ENCODE peak calls at places on chromosomes 2 and 18, in six cellular contexts. One of them, this sample, is unnamed.

GRCh38 chr18:25298853-25299274 is 53.1 kb downstream of the ZNF521 start:
- DNase-seq in heart left ventricle: peak
- DNase-seq in thoracic aorta: no peak
- DNase-seq in astrocyte: peak
- DNase-seq in breast epithelium: peak
- DNase-seq in cardiac fibroblast: peak
- DNase-seq in this sample: peak

GRCh38 chr2:45121236-45121927 is 112.1 kb upstream of the SIX2 start:
- DNase-seq in heart left ventricle: no peak
- DNase-seq in thoracic aorta: no peak
- DNase-seq in astrocyte: no peak
- DNase-seq in breast epithelium: no peak
- DNase-seq in cardiac fibroblast: no peak
- DNase-seq in this sample: no peak

GRCh38 chr2:98086491-98087446 is at the start of gene VWA3B:
- DNase-seq in heart left ventricle: peak
- DNase-seq in thoracic aorta: no peak
- DNase-seq in astrocyte: peak
- DNase-seq in breast epithelium: peak
- DNase-seq in cardiac fibroblast: peak
- DNase-seq in this sample: peak

GRCh38 chr2:113965644-113966043 is 75.8 kb downstream of the ACTR3 start:
- DNase-seq in heart left ventricle: no peak
- DNase-seq in thoracic aorta: no peak
- DNase-seq in astrocyte: peak
- DNase-seq in breast epithelium: no peak
- DNase-seq in cardiac fibroblast: peak
- DNase-seq in this sample: no peak

GRCh38 chr2:167114018-167114417 is 225.7 kb downstream of the XIRP2 start:
- DNase-seq in heart left ventricle: no peak
- DNase-seq in thoracic aorta: no peak
- DNase-seq in astrocyte: peak
- DNase-seq in breast epithelium: no peak
- DNase-seq in cardiac fibroblast: peak
- DNase-seq in this sample: no peak

GRCh38 chr2:1806254-1806653 is 61.9 kb upstream of the PXDN start:
- DNase-seq in heart left ventricle: no peak
- DNase-seq in thoracic aorta: no peak
- DNase-seq in astrocyte: no peak
- DNase-seq in breast epithelium: no peak
- DNase-seq in cardiac fibroblast: no peak
- DNase-seq in this sample: no peak

GRCh38 chr2:213080969-213081617 is 70.3 kb downstream of the IKZF2 start:
- DNase-seq in heart left ventricle: no peak
- DNase-seq in thoracic aorta: no peak
- DNase-seq in astrocyte: no peak
- DNase-seq in breast epithelium: no peak
- DNase-seq in cardiac fibroblast: no peak
- DNase-seq in this sample: no peak

GRCh38 chr2:100941646-100942240 is 60.3 kb upstream of the RPL31 start:
- DNase-seq in heart left ventricle: no peak
- DNase-seq in thoracic aorta: no peak
- DNase-seq in astrocyte: peak
- DNase-seq in breast epithelium: no peak
- DNase-seq in cardiac fibroblast: peak
- DNase-seq in this sample: no peak

GRCh38 chr2:228658998-228659397 is 477.5 kb upstream of the SPHKAP start:
- DNase-seq in heart left ventricle: no peak
- DNase-seq in thoracic aorta: no peak
- DNase-seq in astrocyte: peak
- DNase-seq in breast epithelium: no peak
- DNase-seq in cardiac fibroblast: peak
- DNase-seq in this sample: no peak

GRCh38 chr2:230903251-230904150 is 21.5 kb downstream of the GPR55 start:
- DNase-seq in heart left ventricle: no peak
- DNase-seq in thoracic aorta: no peak
- DNase-seq in astrocyte: no peak
- DNase-seq in breast epithelium: no peak
- DNase-seq in cardiac fibroblast: no peak
- DNase-seq in this sample: no peak

GRCh38 chr2:120517790-120518469 is 172.0 kb downstream of the INHBB start:
- DNase-seq in heart left ventricle: no peak
- DNase-seq in thoracic aorta: no peak
- DNase-seq in astrocyte: no peak
- DNase-seq in breast epithelium: no peak
- DNase-seq in cardiac fibroblast: no peak
- DNase-seq in this sample: no peak

GRCh38 chr2:189440947-189441708 is at the start of gene WDR75:
- DNase-seq in heart left ventricle: peak
- DNase-seq in thoracic aorta: peak
- DNase-seq in astrocyte: peak
- DNase-seq in breast epithelium: peak
- DNase-seq in cardiac fibroblast: peak
- DNase-seq in this sample: peak

GRCh38 chr2:25341753-25342371 is at the start of gene DNMT3A:
- DNase-seq in heart left ventricle: peak
- DNase-seq in thoracic aorta: no peak
- DNase-seq in astrocyte: peak
- DNase-seq in breast epithelium: peak
- DNase-seq in cardiac fibroblast: peak
- DNase-seq in this sample: peak

GRCh38 chr2:236169151-236169721 is 1.1 kb upstream of the GBX2 start:
- DNase-seq in heart left ventricle: no peak
- DNase-seq in thoracic aorta: no peak
- DNase-seq in astrocyte: no peak
- DNase-seq in breast epithelium: no peak
- DNase-seq in cardiac fibroblast: no peak
- DNase-seq in this sample: no peak
- H3K4me3 ChIP-seq in heart left ventricle: no peak
- H3K4me3 ChIP-seq in thoracic aorta: no peak
- H3K4me3 ChIP-seq in astrocyte: peak
- H3K4me3 ChIP-seq in breast epithelium: no peak
- H3K4me3 ChIP-seq in cardiac fibroblast: no peak
- H3K4me3 ChIP-seq in this sample: no peak

DNA sequence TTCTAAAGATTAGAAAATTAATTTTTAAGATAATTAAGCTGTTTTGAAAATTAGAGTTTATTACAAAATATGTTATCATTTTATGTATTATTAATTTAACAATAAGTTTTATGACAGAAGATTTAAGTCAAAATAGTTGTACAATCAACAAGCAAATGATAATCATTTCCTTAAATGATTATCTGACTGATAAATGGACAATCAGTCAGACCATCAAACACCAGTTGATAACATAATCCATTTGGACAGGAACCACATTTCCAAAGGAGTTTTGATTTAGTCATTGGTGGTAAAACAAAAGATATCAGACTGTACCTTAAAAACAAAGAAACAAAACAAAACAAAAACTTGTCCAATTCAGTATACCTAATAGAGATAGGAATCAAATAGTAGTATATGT is 1.9 kb downstream of the TFPI start:
- DNase-seq in heart left ventricle: no peak
- DNase-seq in thoracic aorta: no peak
- DNase-seq in astrocyte: no peak
- DNase-seq in breast epithelium: no peak
- DNase-seq in cardiac fibroblast: no peak
- DNase-seq in this sample: no peak
- H3K4me3 ChIP-seq in heart left ventricle: peak
- H3K4me3 ChIP-seq in thoracic aorta: peak
- H3K4me3 ChIP-seq in astrocyte: peak
- H3K4me3 ChIP-seq in breast epithelium: peak
- H3K4me3 ChIP-seq in cardiac fibroblast: peak
- H3K4me3 ChIP-seq in this sample: peak

GRCh38 chr2:9247177-9247576 is 40.6 kb downstream of the ASAP2 start:
- DNase-seq in heart left ventricle: no peak
- DNase-seq in thoracic aorta: no peak
- DNase-seq in astrocyte: no peak
- DNase-seq in breast epithelium: no peak
- DNase-seq in cardiac fibroblast: no peak
- DNase-seq in this sample: no peak
- H3K4me3 ChIP-seq in heart left ventricle: no peak
- H3K4me3 ChIP-seq in thoracic aorta: no peak
- H3K4me3 ChIP-seq in astrocyte: no peak
- H3K4me3 ChIP-seq in breast epithelium: no peak
- H3K4me3 ChIP-seq in cardiac fibroblast: no peak
- H3K4me3 ChIP-seq in this sample: no peak

GRCh38 chr2:196967126-196967525 is 40.6 kb upstream of the PGAP1 start:
- DNase-seq in heart left ventricle: peak
- DNase-seq in thoracic aorta: no peak
- DNase-seq in astrocyte: peak
- DNase-seq in breast epithelium: no peak
- DNase-seq in cardiac fibroblast: peak
- DNase-seq in this sample: no peak
- H3K4me3 ChIP-seq in heart left ventricle: peak
- H3K4me3 ChIP-seq in thoracic aorta: no peak
- H3K4me3 ChIP-seq in astrocyte: no peak
- H3K4me3 ChIP-seq in breast epithelium: peak
- H3K4me3 ChIP-seq in cardiac fibroblast: no peak
- H3K4me3 ChIP-seq in this sample: peak

GRCh38 chr18:7957297-7957696 is 390.2 kb downstream of the PTPRM start:
- DNase-seq in heart left ventricle: no peak
- DNase-seq in thoracic aorta: no peak
- DNase-seq in astrocyte: no peak
- DNase-seq in breast epithelium: no peak
- DNase-seq in cardiac fibroblast: no peak
- DNase-seq in this sample: no peak

GRCh38 chr18:7955175-7955574 is 388.1 kb downstream of the PTPRM start:
- DNase-seq in heart left ventricle: no peak
- DNase-seq in thoracic aorta: no peak
- DNase-seq in astrocyte: no peak
- DNase-seq in breast epithelium: no peak
- DNase-seq in cardiac fibroblast: no peak
- DNase-seq in this sample: no peak

GRCh38 chr18:7958897-7959146 is 391.7 kb downstream of the PTPRM start:
- DNase-seq in heart left ventricle: no peak
- DNase-seq in thoracic aorta: no peak
- DNase-seq in astrocyte: no peak
- DNase-seq in breast epithelium: no peak
- DNase-seq in cardiac fibroblast: no peak
- DNase-seq in this sample: no peak

GRCh38 chr18:7954229-7954628 is 387.1 kb downstream of the PTPRM start:
- DNase-seq in heart left ventricle: no peak
- DNase-seq in thoracic aorta: no peak
- DNase-seq in astrocyte: peak
- DNase-seq in breast epithelium: no peak
- DNase-seq in cardiac fibroblast: peak
- DNase-seq in this sample: no peak

GRCh38 chr18:7958081-7958896 is 391.2 kb downstream of the PTPRM start:
- DNase-seq in heart left ventricle: no peak
- DNase-seq in thoracic aorta: no peak
- DNase-seq in astrocyte: peak
- DNase-seq in breast epithelium: no peak
- DNase-seq in cardiac fibroblast: no peak
- DNase-seq in this sample: no peak
- H3K4me3 ChIP-seq in heart left ventricle: no peak
- H3K4me3 ChIP-seq in thoracic aorta: peak
- H3K4me3 ChIP-seq in astrocyte: peak
- H3K4me3 ChIP-seq in breast epithelium: no peak
- H3K4me3 ChIP-seq in cardiac fibroblast: no peak
- H3K4me3 ChIP-seq in this sample: no peak

GRCh38 chr2:218870984-218871344 is 9.7 kb upstream of the WNT10A start:
- DNase-seq in heart left ventricle: peak
- DNase-seq in thoracic aorta: no peak
- DNase-seq in astrocyte: no peak
- DNase-seq in breast epithelium: no peak
- DNase-seq in cardiac fibroblast: no peak
- DNase-seq in this sample: no peak
- H3K4me3 ChIP-seq in heart left ventricle: no peak
- H3K4me3 ChIP-seq in thoracic aorta: peak
- H3K4me3 ChIP-seq in astrocyte: no peak
- H3K4me3 ChIP-seq in breast epithelium: peak
- H3K4me3 ChIP-seq in cardiac fibroblast: no peak
- H3K4me3 ChIP-seq in this sample: peak

DNA sequence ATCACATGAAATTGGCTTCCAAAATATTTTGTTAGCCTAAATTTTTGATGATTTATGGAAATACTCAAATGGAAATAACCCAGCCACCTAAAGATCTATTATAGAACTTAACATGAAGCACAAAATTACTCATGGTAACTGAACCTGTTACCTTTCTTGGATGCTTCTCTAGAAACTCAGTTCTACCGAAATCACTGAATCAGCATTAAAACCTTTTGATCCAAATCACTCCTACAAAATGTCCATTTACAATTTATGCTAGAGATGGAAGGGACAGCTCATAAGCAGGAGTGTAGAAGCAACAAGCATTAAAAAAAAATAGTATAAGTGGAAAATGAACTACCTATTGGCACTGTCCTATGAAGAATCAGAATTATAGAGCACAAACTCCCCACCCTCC is 2.1 kb downstream of the PRPF40A start:
- DNase-seq in heart left ventricle: no peak
- DNase-seq in thoracic aorta: no peak
- DNase-seq in astrocyte: no peak
- DNase-seq in breast epithelium: no peak
- DNase-seq in cardiac fibroblast: no peak
- DNase-seq in this sample: no peak
- H3K4me3 ChIP-seq in heart left ventricle: no peak
- H3K4me3 ChIP-seq in thoracic aorta: no peak
- H3K4me3 ChIP-seq in astrocyte: no peak
- H3K4me3 ChIP-seq in breast epithelium: no peak
- H3K4me3 ChIP-seq in cardiac fibroblast: no peak
- H3K4me3 ChIP-seq in this sample: no peak

DNA sequence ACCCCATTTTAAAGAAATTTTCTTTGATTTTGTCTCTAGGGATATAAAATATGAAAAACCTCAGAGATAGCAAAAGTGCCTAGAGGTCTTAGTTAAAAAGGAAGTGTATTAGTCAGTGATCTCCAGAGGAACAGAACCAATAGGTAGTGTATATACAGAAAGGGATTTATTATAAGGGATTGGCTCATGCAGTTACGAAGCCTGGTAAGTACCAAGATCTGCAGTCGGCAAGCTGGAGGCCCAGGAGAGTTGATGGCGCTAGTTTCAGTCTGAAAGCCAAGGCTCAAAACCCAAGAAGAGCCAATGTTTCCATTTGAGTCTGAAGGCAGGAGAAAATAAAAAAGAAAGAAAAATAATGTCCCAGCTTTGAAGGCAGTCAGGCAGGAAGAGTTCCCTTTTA is 93.3 kb downstream of the COLEC12 start:
- DNase-seq in heart left ventricle: no peak
- DNase-seq in thoracic aorta: no peak
- DNase-seq in astrocyte: no peak
- DNase-seq in breast epithelium: no peak
- DNase-seq in cardiac fibroblast: no peak
- DNase-seq in this sample: no peak
- H3K4me3 ChIP-seq in heart left ventricle: no peak
- H3K4me3 ChIP-seq in thoracic aorta: no peak
- H3K4me3 ChIP-seq in astrocyte: no peak
- H3K4me3 ChIP-seq in breast epithelium: no peak
- H3K4me3 ChIP-seq in cardiac fibroblast: no peak
- H3K4me3 ChIP-seq in this sample: no peak

This sample was measured in left ventricle myocardium inferior.